ENCODE peak calls at places on chromosomes 13 and 19, in ten cellular contexts. P, R, I, M, E, C, L, G, T and Z are unnamed samples.

GRCh38 chr13:42594577-42595571 is 20.9 kb downstream of the TNFSF11 start:
- DNase-seq in P (no peak), R (peak; percentile 10), I (peak; percentile 46), M (no peak), E (peak; percentile 43), C (peak; percentile 37), L (peak; percentile 91), G (peak; percentile 49), T (peak; percentile 65), Z (peak; percentile 57)

GRCh38 chr13:51687928-51688714 is 103.9 kb downstream of the WDFY2 start:
- DNase-seq in P (no peak), R (no peak), I (no peak), M (no peak), E (no peak), C (no peak), L (no peak), G (no peak), T (no peak), Z (no peak)

GRCh38 chr19:1408300-1409203 is 1.2 kb downstream of the DAZAP1 start:
- DNase-seq in P (peak; percentile 72), R (peak; percentile 41), I (peak; percentile 51), M (no peak), E (no peak), C (no peak), L (peak; percentile 66), G (no peak), T (no peak), Z (peak; percentile 52)

GRCh38 chr19:29696045-29696682 is 18.9 kb downstream of the C19orf12 start:
- DNase-seq in P (no peak), R (no peak), I (no peak), M (no peak), E (no peak), C (no peak), L (no peak), G (no peak), T (no peak), Z (no peak)

GRCh38 chr19:48520134-48520533 is 8.5 kb upstream of the LMTK3 start:
- DNase-seq in P (no peak), R (no peak), I (no peak), M (no peak), E (no peak), C (no peak), L (no peak), G (no peak), T (no peak), Z (no peak)

GRCh38 chr19:16265205-16265604 is 59.4 kb upstream of the KLF2 start:
- DNase-seq in P (no peak), R (no peak), I (no peak), M (no peak), E (no peak), C (no peak), L (no peak), G (no peak), T (no peak), Z (no peak)

GRCh38 chr19:35773020-35773809 is 2.1 kb upstream of the ARHGAP33 start:
- DNase-seq in P (no peak), R (no peak), I (no peak), M (no peak), E (no peak), C (no peak), L (peak; percentile 15), G (no peak), T (no peak), Z (no peak)

GRCh38 chr13:20428666-20429644 is 96.7 kb downstream of the CRYL1 start:
- DNase-seq in P (no peak), R (no peak), I (peak; percentile 26), M (no peak), E (no peak), C (no peak), L (peak; percentile 42), G (no peak), T (no peak), Z (no peak)

GRCh38 chr13:37138169-37138568 is 32.7 kb upstream of the CSNK1A1L start:
- DNase-seq in P (no peak), R (no peak), I (no peak), M (no peak), E (no peak), C (no peak), L (no peak), G (no peak), T (no peak), Z (no peak)

GRCh38 chr19:4972509-4973230 is 3.8 kb downstream of the KDM4B start:
- DNase-seq in P (no peak), R (no peak), I (no peak), M (no peak), E (no peak), C (no peak), L (peak; percentile 59), G (no peak), T (no peak), Z (no peak)

GRCh38 chr13:111025310-111025709 is 89.8 kb upstream of the ARHGEF7 start:
- DNase-seq in P (no peak), R (no peak), I (no peak), M (no peak), E (no peak), C (no peak), L (no peak), G (no peak), T (no peak), Z (no peak)

GRCh38 chr13:49240017-49240416 is 7.7 kb upstream of the CDADC1 start:
- DNase-seq in P (no peak), R (no peak), I (peak; percentile 45), M (no peak), E (no peak), C (no peak), L (peak; percentile 45), G (no peak), T (no peak), Z (no peak)

GRCh38 chr19:3360494-3361383 is 5.6 kb upstream of the NFIC start:
- DNase-seq in P (peak; percentile 79), R (peak; percentile 77), I (peak; percentile 79), M (no peak), E (no peak), C (no peak), L (no peak), G (no peak), T (no peak), Z (peak; percentile 76)

GRCh38 chr19:7658219-7658686 is 10.6 kb upstream of the RETN start:
- DNase-seq in P (no peak), R (no peak), I (peak; percentile 25), M (no peak), E (peak; percentile 87), C (no peak), L (no peak), G (no peak), T (no peak), Z (no peak)

GRCh38 chr13:96816874-96817273 is 177.4 kb downstream of the OXGR1 start:
- DNase-seq in P (no peak), R (no peak), I (no peak), M (no peak), E (no peak), C (no peak), L (no peak), G (no peak), T (no peak), Z (no peak)

GRCh38 chr13:73767747-73768315 is 366.4 kb downstream of the KLF12 start:
- DNase-seq in P (peak; percentile 34), R (peak; percentile 12), I (peak; percentile 28), M (no peak), E (no peak), C (no peak), L (no peak), G (no peak), T (no peak), Z (no peak)

GRCh38 chr13:108632649-108633167 is 3.3 kb downstream of the MYO16 start:
- DNase-seq in P (no peak), R (no peak), I (no peak), M (no peak), E (no peak), C (no peak), L (no peak), G (no peak), T (no peak), Z (no peak)

GRCh38 chr19:44925114-44925891 is 10.9 kb downstream of the APOC1 start:
- DNase-seq in P (peak; percentile 70), R (no peak), I (no peak), M (no peak), E (no peak), C (no peak), L (peak; percentile 58), G (no peak), T (peak; percentile 81), Z (peak; percentile 47)

GRCh38 chr19:39814595-39814994 is 19.4 kb downstream of the DYRK1B start:
- DNase-seq in P (no peak), R (no peak), I (no peak), M (no peak), E (no peak), C (no peak), L (no peak), G (no peak), T (no peak), Z (no peak)

GRCh38 chr13:51935326-51936171 is 73.8 kb downstream of the CCDC70 start:
- DNase-seq in P (peak; percentile 73), R (no peak), I (no peak), M (no peak), E (no peak), C (peak; percentile 10), L (no peak), G (no peak), T (no peak), Z (peak; percentile 15)

GRCh38 chr13:31161583-31162150 is at the start of gene HSPH1:
- DNase-seq in P (peak; percentile 98), R (peak; percentile 92), I (peak; percentile 97), M (peak; percentile 86), E (peak; percentile 86), C (peak; percentile 83), L (peak; percentile 96), G (peak; percentile 94), T (peak; percentile 98), Z (peak; percentile 98)

GRCh38 chr13:109968876-109969577 is 182.6 kb upstream of the IRS2 start:
- DNase-seq in P (no peak), R (no peak), I (no peak), M (no peak), E (no peak), C (no peak), L (no peak), G (no peak), T (no peak), Z (no peak)